ENCODE peak calls at places on chromosome 20, in six cellular contexts. One of them, this sample, is unnamed.

GRCh38 chr20:23125625-23126191 is 39.6 kb upstream of the CD93 start:
- DNase-seq in neural crest cell: no peak
- DNase-seq in mesothelial cell of epicardium: no peak
- DNase-seq in esophagus squamous epithelium: no peak
- DNase-seq in fibroblast of lung: peak
- DNase-seq in cardiac muscle cell: no peak
- DNase-seq in this sample: no peak

GRCh38 chr20:48467622-48468021 is 360.2 kb downstream of the PREX1 start:
- DNase-seq in neural crest cell: no peak
- DNase-seq in mesothelial cell of epicardium: no peak
- DNase-seq in esophagus squamous epithelium: no peak
- DNase-seq in fibroblast of lung: no peak
- DNase-seq in cardiac muscle cell: no peak
- DNase-seq in this sample: no peak

GRCh38 chr20:31837896-31838397 is 7.5 kb downstream of the FOXS1 start:
- DNase-seq in neural crest cell: no peak
- DNase-seq in mesothelial cell of epicardium: no peak
- DNase-seq in esophagus squamous epithelium: no peak
- DNase-seq in fibroblast of lung: peak
- DNase-seq in cardiac muscle cell: no peak
- DNase-seq in this sample: no peak

GRCh38 chr20:44720617-44720993 is 5.4 kb downstream of the CCN5 start:
- DNase-seq in neural crest cell: no peak
- DNase-seq in mesothelial cell of epicardium: no peak
- DNase-seq in esophagus squamous epithelium: no peak
- DNase-seq in fibroblast of lung: peak
- DNase-seq in cardiac muscle cell: no peak
- DNase-seq in this sample: no peak

GRCh38 chr20:17992224-17992637 is 23.4 kb downstream of the MGME1 start:
- DNase-seq in neural crest cell: no peak
- DNase-seq in mesothelial cell of epicardium: no peak
- DNase-seq in esophagus squamous epithelium: no peak
- DNase-seq in fibroblast of lung: no peak
- DNase-seq in cardiac muscle cell: no peak
- DNase-seq in this sample: no peak

GRCh38 chr20:33005132-33005566 is 916 bp upstream of the SUN5 start:
- DNase-seq in neural crest cell: peak
- DNase-seq in mesothelial cell of epicardium: no peak
- DNase-seq in esophagus squamous epithelium: no peak
- DNase-seq in fibroblast of lung: peak
- DNase-seq in cardiac muscle cell: no peak
- DNase-seq in this sample: no peak

GRCh38 chr20:22768779-22769178 is 184.4 kb upstream of the FOXA2 start:
- DNase-seq in neural crest cell: no peak
- DNase-seq in mesothelial cell of epicardium: no peak
- DNase-seq in esophagus squamous epithelium: no peak
- DNase-seq in fibroblast of lung: no peak
- DNase-seq in cardiac muscle cell: peak
- DNase-seq in this sample: no peak

GRCh38 chr20:10433014-10433622 is 904 bp downstream of the MKKS start:
- DNase-seq in neural crest cell: no peak
- DNase-seq in mesothelial cell of epicardium: no peak
- DNase-seq in esophagus squamous epithelium: no peak
- DNase-seq in fibroblast of lung: no peak
- DNase-seq in cardiac muscle cell: no peak
- DNase-seq in this sample: no peak

GRCh38 chr20:58719971-58720371 is 27.4 kb downstream of the NPEPL1 start:
- DNase-seq in neural crest cell: no peak
- DNase-seq in mesothelial cell of epicardium: peak
- DNase-seq in esophagus squamous epithelium: no peak
- DNase-seq in fibroblast of lung: no peak
- DNase-seq in cardiac muscle cell: no peak
- DNase-seq in this sample: peak

GRCh38 chr20:58179083-58179431 is 49.4 kb downstream of the ANKRD60 start:
- DNase-seq in neural crest cell: no peak
- DNase-seq in mesothelial cell of epicardium: no peak
- DNase-seq in esophagus squamous epithelium: no peak
- DNase-seq in fibroblast of lung: no peak
- DNase-seq in cardiac muscle cell: no peak
- DNase-seq in this sample: no peak

GRCh38 chr20:58229198-58229802 is 847 bp upstream of the ANKRD60 start:
- DNase-seq in neural crest cell: no peak
- DNase-seq in mesothelial cell of epicardium: no peak
- DNase-seq in esophagus squamous epithelium: no peak
- DNase-seq in fibroblast of lung: peak
- DNase-seq in cardiac muscle cell: no peak
- DNase-seq in this sample: no peak

GRCh38 chr20:44489931-44490330 is 14.3 kb downstream of the TTPAL start:
- DNase-seq in neural crest cell: no peak
- DNase-seq in mesothelial cell of epicardium: no peak
- DNase-seq in esophagus squamous epithelium: no peak
- DNase-seq in fibroblast of lung: no peak
- DNase-seq in cardiac muscle cell: no peak
- DNase-seq in this sample: no peak

GRCh38 chr20:555933-556332 is 12.3 kb upstream of the CSNK2A1 start:
- DNase-seq in neural crest cell: no peak
- DNase-seq in mesothelial cell of epicardium: no peak
- DNase-seq in esophagus squamous epithelium: no peak
- DNase-seq in fibroblast of lung: no peak
- DNase-seq in cardiac muscle cell: peak
- DNase-seq in this sample: no peak

GRCh38 chr20:19936801-19937583 is 80.2 kb upstream of the NAA20 start:
- DNase-seq in neural crest cell: no peak
- DNase-seq in mesothelial cell of epicardium: no peak
- DNase-seq in esophagus squamous epithelium: no peak
- DNase-seq in fibroblast of lung: no peak
- DNase-seq in cardiac muscle cell: no peak
- DNase-seq in this sample: no peak

GRCh38 chr20:47198254-47198671 is 158.2 kb downstream of the ZMYND8 start:
- DNase-seq in neural crest cell: no peak
- DNase-seq in mesothelial cell of epicardium: no peak
- DNase-seq in esophagus squamous epithelium: no peak
- DNase-seq in fibroblast of lung: no peak
- DNase-seq in cardiac muscle cell: no peak
- DNase-seq in this sample: no peak

DNA sequence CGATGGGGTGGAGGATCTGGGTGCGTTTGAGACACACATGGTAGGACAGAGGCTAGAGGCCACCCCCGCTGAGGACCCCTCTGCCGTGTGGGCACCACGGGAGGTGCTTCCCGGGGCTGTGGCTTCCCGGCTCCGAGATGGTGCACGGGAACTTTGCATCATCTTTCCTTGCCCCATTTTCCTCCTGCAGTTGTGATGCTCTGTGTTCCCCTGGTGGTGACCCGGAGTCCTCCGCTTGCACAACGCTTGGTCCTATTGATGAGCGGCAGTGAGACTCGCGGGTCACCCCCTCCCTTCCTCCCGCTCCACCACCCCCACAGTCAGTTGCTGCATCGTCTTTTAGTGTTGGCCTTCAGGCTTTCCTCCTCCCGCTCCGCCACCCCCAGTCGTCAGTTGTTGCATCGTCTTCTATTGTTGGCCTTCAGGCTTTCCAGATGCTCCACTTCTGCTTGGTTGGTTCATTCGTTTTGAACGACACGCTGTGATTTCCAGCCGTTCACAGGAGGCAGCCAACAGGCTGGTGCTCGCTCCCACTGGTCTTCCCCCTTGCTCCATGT is 37.3 kb downstream of the PYGB start:
- DNase-seq in neural crest cell: no peak
- DNase-seq in mesothelial cell of epicardium: no peak
- DNase-seq in esophagus squamous epithelium: no peak
- DNase-seq in fibroblast of lung: no peak
- DNase-seq in cardiac muscle cell: no peak
- DNase-seq in this sample: no peak
- TF ChIP-seq CTCF in neural crest cell: peak
- TF ChIP-seq CTCF in mesothelial cell of epicardium: no peak
- TF ChIP-seq CTCF in esophagus squamous epithelium: no peak
- TF ChIP-seq CTCF in fibroblast of lung: no peak
- TF ChIP-seq CTCF in cardiac muscle cell: no peak
- TF ChIP-seq CTCF in this sample: no peak

DNA sequence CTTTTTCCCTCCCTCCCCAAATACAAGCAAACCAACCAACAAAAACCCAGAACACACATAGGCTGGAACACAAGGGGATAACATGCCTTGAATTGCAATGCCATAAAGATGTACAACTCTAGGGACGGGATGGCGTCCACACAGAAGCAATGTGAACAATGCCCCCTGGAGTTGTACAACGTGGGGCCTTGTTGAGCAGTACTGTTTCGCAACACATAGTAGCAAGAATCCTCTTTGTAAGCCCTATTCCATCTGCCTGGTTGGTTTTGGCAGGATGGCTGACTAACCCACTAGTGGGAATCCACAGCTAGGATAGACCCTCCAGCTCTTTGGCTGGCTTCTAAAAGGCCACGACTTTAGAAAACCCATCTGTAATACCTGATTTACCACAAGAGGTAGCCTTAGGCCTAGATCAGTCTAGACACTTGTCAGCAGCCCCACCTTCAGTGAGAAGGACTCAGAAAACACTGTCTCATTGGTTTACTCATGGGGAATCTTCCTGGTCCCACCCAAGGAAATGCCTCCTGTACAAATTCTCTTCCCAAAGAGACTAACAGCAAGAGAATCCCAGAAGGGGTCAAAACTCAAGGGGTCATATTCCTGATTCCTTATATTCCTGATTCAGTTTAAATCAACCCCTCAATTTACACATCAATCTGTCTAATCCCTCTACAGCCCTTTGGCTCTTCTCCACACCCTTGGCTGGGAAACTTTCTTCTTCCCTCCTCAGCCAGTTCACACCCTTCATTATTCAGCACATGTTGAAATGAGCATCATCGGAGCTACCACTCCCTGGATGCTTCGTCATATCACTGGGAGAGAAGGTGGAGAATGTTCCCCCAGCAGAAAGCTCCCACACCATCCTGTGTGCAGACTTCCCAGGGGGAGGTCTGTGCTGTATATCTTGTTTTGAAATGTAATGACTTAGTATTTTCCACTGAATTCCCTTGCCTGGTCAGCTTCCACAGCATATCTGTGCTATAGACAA is 622.4 kb upstream of the FLRT3 start:
- DNase-seq in neural crest cell: no peak
- DNase-seq in mesothelial cell of epicardium: no peak
- DNase-seq in esophagus squamous epithelium: no peak
- DNase-seq in fibroblast of lung: no peak
- DNase-seq in cardiac muscle cell: no peak
- DNase-seq in this sample: no peak
- TF ChIP-seq CTCF in neural crest cell: no peak
- TF ChIP-seq CTCF in mesothelial cell of epicardium: no peak
- TF ChIP-seq CTCF in esophagus squamous epithelium: no peak
- TF ChIP-seq CTCF in fibroblast of lung: no peak
- TF ChIP-seq CTCF in cardiac muscle cell: no peak
- TF ChIP-seq CTCF in this sample: no peak

DNA sequence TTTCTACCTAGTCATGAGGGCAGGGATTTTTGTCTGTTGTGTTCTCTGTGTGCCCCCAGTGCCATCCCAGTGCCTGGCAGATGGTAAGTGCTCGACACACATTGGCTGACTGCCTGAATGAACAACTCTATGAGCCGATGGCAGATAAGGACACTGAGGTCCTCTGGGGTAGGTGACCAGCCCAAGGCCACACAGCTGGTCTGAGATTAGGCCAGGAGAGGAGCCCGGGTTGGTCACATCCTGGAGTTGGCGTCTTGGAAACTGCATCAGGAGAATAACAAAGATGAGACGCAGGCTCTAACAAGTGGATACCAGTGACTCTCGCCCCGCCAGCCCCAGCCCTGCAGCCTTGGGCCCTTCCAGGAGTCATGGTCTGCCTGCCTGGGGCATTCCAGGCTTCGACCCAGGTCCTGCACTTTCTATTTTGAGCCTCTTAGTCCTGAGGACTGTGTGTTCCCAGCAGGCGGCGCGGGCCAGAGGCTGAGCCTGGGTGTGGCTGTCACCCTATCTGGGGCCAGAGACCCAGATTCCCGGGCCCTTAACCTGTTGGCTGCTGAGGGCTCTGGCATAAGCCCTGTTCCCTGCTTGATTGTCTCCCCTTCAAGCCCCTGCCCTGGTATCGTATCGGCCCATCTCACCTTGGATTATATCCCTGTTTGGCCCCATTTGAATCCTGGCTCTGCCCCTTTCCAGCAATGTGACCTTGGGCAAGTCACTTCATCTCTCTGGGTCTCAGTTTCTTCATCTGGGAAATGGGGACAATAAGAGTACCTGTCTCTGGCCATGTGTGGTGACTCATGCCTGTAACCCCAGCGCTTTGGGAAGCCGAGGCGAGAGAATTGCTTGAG is 88.3 kb downstream of the CEBPB start:
- DNase-seq in neural crest cell: no peak
- DNase-seq in mesothelial cell of epicardium: no peak
- DNase-seq in esophagus squamous epithelium: no peak
- DNase-seq in fibroblast of lung: peak
- DNase-seq in cardiac muscle cell: peak
- DNase-seq in this sample: no peak
- TF ChIP-seq CTCF in neural crest cell: no peak
- TF ChIP-seq CTCF in mesothelial cell of epicardium: no peak
- TF ChIP-seq CTCF in esophagus squamous epithelium: no peak
- TF ChIP-seq CTCF in fibroblast of lung: peak
- TF ChIP-seq CTCF in cardiac muscle cell: peak
- TF ChIP-seq CTCF in this sample: no peak

DNA sequence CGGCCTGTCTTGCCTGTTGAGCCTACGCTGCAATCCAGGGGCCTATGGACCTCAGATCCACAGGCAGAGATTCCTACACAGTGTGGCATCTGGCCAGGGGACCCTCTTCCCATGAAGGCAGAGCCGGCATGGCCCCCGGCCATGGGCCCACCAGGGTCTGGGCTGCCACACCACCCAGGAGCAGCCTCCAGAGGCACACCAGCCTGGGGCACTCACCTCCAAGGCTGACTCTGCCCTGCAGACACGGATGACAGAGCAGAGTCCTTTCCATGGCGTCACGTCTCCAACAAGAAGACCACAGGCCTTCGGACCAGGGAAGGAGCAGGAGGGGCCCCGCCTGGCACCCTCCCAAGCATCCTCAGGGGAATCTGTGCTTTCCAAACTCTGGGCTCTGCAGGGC is 3.5 kb upstream of the HRH3 start:
- DNase-seq in neural crest cell: no peak
- DNase-seq in mesothelial cell of epicardium: no peak
- DNase-seq in esophagus squamous epithelium: no peak
- DNase-seq in fibroblast of lung: no peak
- DNase-seq in cardiac muscle cell: no peak
- DNase-seq in this sample: no peak
- TF ChIP-seq CTCF in neural crest cell: no peak
- TF ChIP-seq CTCF in mesothelial cell of epicardium: no peak
- TF ChIP-seq CTCF in esophagus squamous epithelium: no peak
- TF ChIP-seq CTCF in fibroblast of lung: no peak
- TF ChIP-seq CTCF in cardiac muscle cell: no peak
- TF ChIP-seq CTCF in this sample: no peak